ENCODE peak calls at places on chromosomes 16 and 17, in five cellular contexts. One of them, this sample, is unnamed.

GRCh38 chr17:32659419-32659842 is 172.6 kb downstream of the CDK5R1 start:
- DNase-seq in stimulated activated CD8-positive, alpha-beta memory T cell treated with anti-CD3 and anti-CD28 coated beads, Interleukin-15, amount 100 ng/mL, for 1 hour: peak; percentile 35
- DNase-seq in cardiac muscle cell: peak; percentile 76
- DNase-seq in NCI-H460: peak; percentile 64
- DNase-seq in transverse colon: peak; percentile 73
- DNase-seq in this sample: peak; percentile 70

GRCh38 chr16:27365142-27366089 is 36.6 kb upstream of the IL21R start:
- DNase-seq in transverse colon: no peak
- DNase-seq in cardiac muscle cell: no peak
- DNase-seq in NCI-H460: no peak
- DNase-seq in stimulated activated CD8-positive, alpha-beta memory T cell treated with anti-CD3 and anti-CD28 coated beads, Interleukin-15, amount 100 ng/mL, for 1 hour: no peak
- DNase-seq in this sample: no peak

GRCh38 chr16:66845791-66846221 is 1.6 kb downstream of the CA7 start:
- DNase-seq in NCI-H460: no peak
- DNase-seq in cardiac muscle cell: no peak
- DNase-seq in stimulated activated CD8-positive, alpha-beta memory T cell treated with anti-CD3 and anti-CD28 coated beads, Interleukin-15, amount 100 ng/mL, for 1 hour: no peak
- DNase-seq in transverse colon: no peak
- DNase-seq in this sample: no peak

GRCh38 chr16:49754495-49755290 is 101.2 kb downstream of the ZNF423 start:
- DNase-seq in NCI-H460: no peak
- DNase-seq in cardiac muscle cell: peak; percentile 62
- DNase-seq in stimulated activated CD8-positive, alpha-beta memory T cell treated with anti-CD3 and anti-CD28 coated beads, Interleukin-15, amount 100 ng/mL, for 1 hour: no peak
- DNase-seq in transverse colon: peak; percentile 20
- DNase-seq in this sample: no peak

GRCh38 chr17:76139801-76140660 is 1.0 kb downstream of the FOXJ1 start:
- DNase-seq in stimulated activated CD8-positive, alpha-beta memory T cell treated with anti-CD3 and anti-CD28 coated beads, Interleukin-15, amount 100 ng/mL, for 1 hour: no peak
- DNase-seq in cardiac muscle cell: no peak
- DNase-seq in transverse colon: peak; percentile 49
- DNase-seq in NCI-H460: no peak
- DNase-seq in this sample: no peak

GRCh38 chr16:83113811-83114210 is 487.0 kb downstream of the CDH13 start:
- DNase-seq in stimulated activated CD8-positive, alpha-beta memory T cell treated with anti-CD3 and anti-CD28 coated beads, Interleukin-15, amount 100 ng/mL, for 1 hour: no peak
- DNase-seq in transverse colon: no peak
- DNase-seq in cardiac muscle cell: no peak
- DNase-seq in NCI-H460: no peak
- DNase-seq in this sample: no peak

GRCh38 chr16:9297437-9298113 is 206.1 kb downstream of the HAPSTR1 start:
- DNase-seq in NCI-H460: no peak
- DNase-seq in stimulated activated CD8-positive, alpha-beta memory T cell treated with anti-CD3 and anti-CD28 coated beads, Interleukin-15, amount 100 ng/mL, for 1 hour: no peak
- DNase-seq in transverse colon: no peak
- DNase-seq in cardiac muscle cell: no peak
- DNase-seq in this sample: no peak

GRCh38 chr17:8679136-8679535 is 48.6 kb upstream of the MYH10 start:
- DNase-seq in transverse colon: no peak
- DNase-seq in NCI-H460: no peak
- DNase-seq in stimulated activated CD8-positive, alpha-beta memory T cell treated with anti-CD3 and anti-CD28 coated beads, Interleukin-15, amount 100 ng/mL, for 1 hour: no peak
- DNase-seq in cardiac muscle cell: no peak
- DNase-seq in this sample: no peak

GRCh38 chr16:79261461-79261860 is 339.1 kb downstream of the MAF start:
- DNase-seq in transverse colon: peak; percentile 52
- DNase-seq in stimulated activated CD8-positive, alpha-beta memory T cell treated with anti-CD3 and anti-CD28 coated beads, Interleukin-15, amount 100 ng/mL, for 1 hour: no peak
- DNase-seq in cardiac muscle cell: no peak
- DNase-seq in NCI-H460: no peak
- DNase-seq in this sample: peak; percentile 65

GRCh38 chr16:87790278-87791023 is 24.7 kb upstream of the KLHDC4 start:
- DNase-seq in NCI-H460: no peak
- DNase-seq in stimulated activated CD8-positive, alpha-beta memory T cell treated with anti-CD3 and anti-CD28 coated beads, Interleukin-15, amount 100 ng/mL, for 1 hour: no peak
- DNase-seq in transverse colon: peak; percentile 23
- DNase-seq in cardiac muscle cell: no peak
- DNase-seq in this sample: no peak

GRCh38 chr17:40318835-40319332 is 9.9 kb downstream of the RARA start:
- DNase-seq in transverse colon: no peak
- DNase-seq in NCI-H460: no peak
- DNase-seq in stimulated activated CD8-positive, alpha-beta memory T cell treated with anti-CD3 and anti-CD28 coated beads, Interleukin-15, amount 100 ng/mL, for 1 hour: no peak
- DNase-seq in cardiac muscle cell: no peak
- DNase-seq in this sample: peak; percentile 51

GRCh38 chr16:84368327-84368996 is at the start of gene ATP2C2:
- DNase-seq in cardiac muscle cell: no peak
- DNase-seq in transverse colon: peak; percentile 86
- DNase-seq in stimulated activated CD8-positive, alpha-beta memory T cell treated with anti-CD3 and anti-CD28 coated beads, Interleukin-15, amount 100 ng/mL, for 1 hour: no peak
- DNase-seq in NCI-H460: no peak
- DNase-seq in this sample: peak; percentile 83

GRCh38 chr17:77489239-77489897 is 348.6 kb downstream of the SEC14L1 start:
- DNase-seq in stimulated activated CD8-positive, alpha-beta memory T cell treated with anti-CD3 and anti-CD28 coated beads, Interleukin-15, amount 100 ng/mL, for 1 hour: no peak
- DNase-seq in cardiac muscle cell: no peak
- DNase-seq in transverse colon: no peak
- DNase-seq in NCI-H460: no peak
- DNase-seq in this sample: no peak

GRCh38 chr17:29163563-29163962 is 16.6 kb downstream of the MYO18A start:
- DNase-seq in cardiac muscle cell: peak; percentile 56
- DNase-seq in stimulated activated CD8-positive, alpha-beta memory T cell treated with anti-CD3 and anti-CD28 coated beads, Interleukin-15, amount 100 ng/mL, for 1 hour: no peak
- DNase-seq in transverse colon: no peak
- DNase-seq in NCI-H460: no peak
- DNase-seq in this sample: no peak

GRCh38 chr17:79607941-79608728 is 2.7 kb downstream of the RBFOX3 start:
- DNase-seq in stimulated activated CD8-positive, alpha-beta memory T cell treated with anti-CD3 and anti-CD28 coated beads, Interleukin-15, amount 100 ng/mL, for 1 hour: no peak
- DNase-seq in NCI-H460: peak; percentile 54
- DNase-seq in cardiac muscle cell: peak; percentile 38
- DNase-seq in transverse colon: peak; percentile 20
- DNase-seq in this sample: no peak

GRCh38 chr16:10314811-10315210 is 71.0 kb upstream of the ATF7IP2 start:
- DNase-seq in NCI-H460: no peak
- DNase-seq in stimulated activated CD8-positive, alpha-beta memory T cell treated with anti-CD3 and anti-CD28 coated beads, Interleukin-15, amount 100 ng/mL, for 1 hour: no peak
- DNase-seq in transverse colon: no peak
- DNase-seq in cardiac muscle cell: peak; percentile 39
- DNase-seq in this sample: peak; percentile 29

GRCh38 chr17:30225919-30226553 is 9.5 kb downstream of the SLC6A4 start:
- DNase-seq in cardiac muscle cell: no peak
- DNase-seq in transverse colon: no peak
- DNase-seq in stimulated activated CD8-positive, alpha-beta memory T cell treated with anti-CD3 and anti-CD28 coated beads, Interleukin-15, amount 100 ng/mL, for 1 hour: no peak
- DNase-seq in NCI-H460: no peak
- DNase-seq in this sample: peak; percentile 73

GRCh38 chr16:58615280-58615679 is 14.3 kb downstream of the CNOT1 start:
- DNase-seq in NCI-H460: no peak
- DNase-seq in stimulated activated CD8-positive, alpha-beta memory T cell treated with anti-CD3 and anti-CD28 coated beads, Interleukin-15, amount 100 ng/mL, for 1 hour: no peak
- DNase-seq in transverse colon: no peak
- DNase-seq in cardiac muscle cell: peak; percentile 28
- DNase-seq in this sample: no peak

GRCh38 chr17:21302711-21303425 is 18.4 kb downstream of the MAP2K3 start:
- DNase-seq in cardiac muscle cell: no peak
- DNase-seq in transverse colon: no peak
- DNase-seq in NCI-H460: no peak
- DNase-seq in stimulated activated CD8-positive, alpha-beta memory T cell treated with anti-CD3 and anti-CD28 coated beads, Interleukin-15, amount 100 ng/mL, for 1 hour: no peak
- DNase-seq in this sample: peak; percentile 51

GRCh38 chr17:64732336-64733006 is 70.4 kb upstream of the SMURF2 start:
- DNase-seq in stimulated activated CD8-positive, alpha-beta memory T cell treated with anti-CD3 and anti-CD28 coated beads, Interleukin-15, amount 100 ng/mL, for 1 hour: no peak
- DNase-seq in NCI-H460: no peak
- DNase-seq in transverse colon: no peak
- DNase-seq in cardiac muscle cell: peak; percentile 78
- DNase-seq in this sample: no peak

GRCh38 chr16:77364770-77365169 is 70.1 kb downstream of the ADAMTS18 start:
- DNase-seq in stimulated activated CD8-positive, alpha-beta memory T cell treated with anti-CD3 and anti-CD28 coated beads, Interleukin-15, amount 100 ng/mL, for 1 hour: no peak
- DNase-seq in transverse colon: no peak
- DNase-seq in cardiac muscle cell: no peak
- DNase-seq in NCI-H460: no peak
- DNase-seq in this sample: no peak

GRCh38 chr17:65638221-65638940 is 76.9 kb upstream of the AXIN2 start:
- DNase-seq in stimulated activated CD8-positive, alpha-beta memory T cell treated with anti-CD3 and anti-CD28 coated beads, Interleukin-15, amount 100 ng/mL, for 1 hour: no peak
- DNase-seq in cardiac muscle cell: peak; percentile 16
- DNase-seq in transverse colon: no peak
- DNase-seq in NCI-H460: no peak
- DNase-seq in this sample: no peak

GRCh38 chr16:4754865-4755264 is 12.1 kb downstream of the ZNF500 start:
- DNase-seq in NCI-H460: no peak
- DNase-seq in transverse colon: no peak
- DNase-seq in cardiac muscle cell: no peak
- DNase-seq in stimulated activated CD8-positive, alpha-beta memory T cell treated with anti-CD3 and anti-CD28 coated beads, Interleukin-15, amount 100 ng/mL, for 1 hour: no peak
- DNase-seq in this sample: no peak

GRCh38 chr17:14301279-14301760 is 439 bp downstream of the HS3ST3B1 start:
- DNase-seq in cardiac muscle cell: no peak
- DNase-seq in NCI-H460: no peak
- DNase-seq in stimulated activated CD8-positive, alpha-beta memory T cell treated with anti-CD3 and anti-CD28 coated beads, Interleukin-15, amount 100 ng/mL, for 1 hour: no peak
- DNase-seq in transverse colon: no peak
- DNase-seq in this sample: no peak

GRCh38 chr17:2435181-2435741 is 34.4 kb upstream of the MNT start:
- DNase-seq in NCI-H460: no peak
- DNase-seq in transverse colon: no peak
- DNase-seq in cardiac muscle cell: peak; percentile 44
- DNase-seq in stimulated activated CD8-positive, alpha-beta memory T cell treated with anti-CD3 and anti-CD28 coated beads, Interleukin-15, amount 100 ng/mL, for 1 hour: no peak
- DNase-seq in this sample: no peak

GRCh38 chr16:8655184-8655717 is 19.2 kb upstream of the ABAT start:
- DNase-seq in transverse colon: peak; percentile 52
- DNase-seq in stimulated activated CD8-positive, alpha-beta memory T cell treated with anti-CD3 and anti-CD28 coated beads, Interleukin-15, amount 100 ng/mL, for 1 hour: no peak
- DNase-seq in cardiac muscle cell: peak; percentile 27
- DNase-seq in NCI-H460: peak; percentile 20
- DNase-seq in this sample: no peak